ENCODE peak calls at places on chromosomes 3 and 15, in eight cellular contexts. One of them, this sample, is unnamed. For H3K4me1 and H3K36me3, the result is how much of the 10 kb centered on the place peaks cover.

GRCh38 chr3:65412591-65412990 is 626.1 kb downstream of the MAGI1 start:
- DNase-seq in RWPE2: no peak
- DNase-seq in spleen: no peak
- DNase-seq in heart left ventricle: peak
- DNase-seq in Panc1: no peak
- DNase-seq in CD8-positive, alpha-beta T cell: no peak
- DNase-seq in CD8-positive, alpha-beta memory T cell: no peak
- DNase-seq in CD4-positive, CD25-positive, alpha-beta regulatory T cell: no peak
- DNase-seq in this sample: no peak

GRCh38 chr3:116474356-116475200 is 29.3 kb upstream of the LSAMP start:
- DNase-seq in RWPE2: no peak
- DNase-seq in Panc1: no peak
- DNase-seq in heart left ventricle: no peak
- DNase-seq in CD8-positive, alpha-beta memory T cell: no peak
- DNase-seq in CD4-positive, CD25-positive, alpha-beta regulatory T cell: no peak
- DNase-seq in CD8-positive, alpha-beta T cell: no peak
- DNase-seq in spleen: no peak
- DNase-seq in this sample: no peak

GRCh38 chr3:99659032-99659431 is 20.6 kb downstream of the COL8A1 start:
- DNase-seq in CD4-positive, CD25-positive, alpha-beta regulatory T cell: no peak
- DNase-seq in Panc1: no peak
- DNase-seq in CD8-positive, alpha-beta T cell: no peak
- DNase-seq in spleen: no peak
- DNase-seq in heart left ventricle: peak
- DNase-seq in CD8-positive, alpha-beta memory T cell: no peak
- DNase-seq in RWPE2: peak
- DNase-seq in this sample: peak

GRCh38 chr15:62899090-62899493 is 143.5 kb upstream of the TPM1 start:
- DNase-seq in CD4-positive, CD25-positive, alpha-beta regulatory T cell: no peak
- DNase-seq in heart left ventricle: peak
- DNase-seq in CD8-positive, alpha-beta T cell: no peak
- DNase-seq in spleen: no peak
- DNase-seq in Panc1: no peak
- DNase-seq in RWPE2: no peak
- DNase-seq in CD8-positive, alpha-beta memory T cell: no peak
- DNase-seq in this sample: no peak

GRCh38 chr15:28129261-28129848 is 30.2 kb upstream of the OCA2 start:
- DNase-seq in RWPE2: peak
- DNase-seq in spleen: no peak
- DNase-seq in CD8-positive, alpha-beta memory T cell: no peak
- DNase-seq in CD8-positive, alpha-beta T cell: no peak
- DNase-seq in heart left ventricle: no peak
- DNase-seq in Panc1: no peak
- DNase-seq in CD4-positive, CD25-positive, alpha-beta regulatory T cell: no peak
- DNase-seq in this sample: no peak

GRCh38 chr3:185115371-185115770 is 37.5 kb downstream of the C3orf70 start:
- DNase-seq in heart left ventricle: no peak
- DNase-seq in RWPE2: no peak
- DNase-seq in spleen: no peak
- DNase-seq in Panc1: no peak
- DNase-seq in CD4-positive, CD25-positive, alpha-beta regulatory T cell: no peak
- DNase-seq in CD8-positive, alpha-beta T cell: no peak
- DNase-seq in CD8-positive, alpha-beta memory T cell: no peak
- DNase-seq in this sample: no peak

GRCh38 chr15:29278436-29279099 is 8.9 kb upstream of the NSMCE3 start:
- DNase-seq in spleen: no peak
- DNase-seq in RWPE2: no peak
- DNase-seq in heart left ventricle: no peak
- DNase-seq in CD4-positive, CD25-positive, alpha-beta regulatory T cell: no peak
- DNase-seq in CD8-positive, alpha-beta memory T cell: no peak
- DNase-seq in CD8-positive, alpha-beta T cell: no peak
- DNase-seq in Panc1: no peak
- DNase-seq in this sample: no peak

GRCh38 chr15:90750186-90750585 is 33.0 kb downstream of the BLM start:
- DNase-seq in Panc1: no peak
- DNase-seq in CD8-positive, alpha-beta memory T cell: no peak
- DNase-seq in spleen: no peak
- DNase-seq in heart left ventricle: no peak
- DNase-seq in RWPE2: no peak
- DNase-seq in CD4-positive, CD25-positive, alpha-beta regulatory T cell: peak
- DNase-seq in CD8-positive, alpha-beta T cell: no peak
- DNase-seq in this sample: no peak

GRCh38 chr3:127079211-127079610 is 96.3 kb downstream of the PLXNA1 start:
- DNase-seq in CD8-positive, alpha-beta memory T cell: no peak
- DNase-seq in CD8-positive, alpha-beta T cell: no peak
- DNase-seq in CD4-positive, CD25-positive, alpha-beta regulatory T cell: no peak
- DNase-seq in RWPE2: no peak
- DNase-seq in heart left ventricle: no peak
- DNase-seq in Panc1: no peak
- DNase-seq in spleen: peak
- DNase-seq in this sample: peak

GRCh38 chr15:59290311-59291213 is 82.1 kb downstream of the MYO1E start:
- DNase-seq in heart left ventricle: no peak
- DNase-seq in CD4-positive, CD25-positive, alpha-beta regulatory T cell: no peak
- DNase-seq in CD8-positive, alpha-beta T cell: no peak
- DNase-seq in RWPE2: no peak
- DNase-seq in spleen: no peak
- DNase-seq in CD8-positive, alpha-beta memory T cell: no peak
- DNase-seq in Panc1: no peak
- DNase-seq in this sample: no peak

GRCh38 chr15:74380361-74381189 is 13.1 kb upstream of the CYP11A1 start:
- DNase-seq in CD8-positive, alpha-beta T cell: no peak
- DNase-seq in spleen: peak
- DNase-seq in Panc1: no peak
- DNase-seq in CD8-positive, alpha-beta memory T cell: no peak
- DNase-seq in heart left ventricle: no peak
- DNase-seq in CD4-positive, CD25-positive, alpha-beta regulatory T cell: no peak
- DNase-seq in RWPE2: no peak
- DNase-seq in this sample: no peak

GRCh38 chr3:179676081-179676480 is 23.2 kb downstream of the USP13 start:
- DNase-seq in Panc1: no peak
- DNase-seq in CD8-positive, alpha-beta memory T cell: no peak
- DNase-seq in CD8-positive, alpha-beta T cell: no peak
- DNase-seq in heart left ventricle: no peak
- DNase-seq in CD4-positive, CD25-positive, alpha-beta regulatory T cell: no peak
- DNase-seq in RWPE2: no peak
- DNase-seq in spleen: no peak
- DNase-seq in this sample: no peak

GRCh38 chr3:189188466-189188865 is 16.7 kb downstream of the TPRG1 start:
- DNase-seq in CD4-positive, CD25-positive, alpha-beta regulatory T cell: no peak
- DNase-seq in CD8-positive, alpha-beta T cell: no peak
- DNase-seq in RWPE2: no peak
- DNase-seq in heart left ventricle: no peak
- DNase-seq in spleen: no peak
- DNase-seq in Panc1: no peak
- DNase-seq in CD8-positive, alpha-beta memory T cell: no peak
- DNase-seq in this sample: no peak

GRCh38 chr15:68583321-68583720 is 4.5 kb downstream of the CORO2B start:
- DNase-seq in heart left ventricle: no peak
- DNase-seq in CD4-positive, CD25-positive, alpha-beta regulatory T cell: no peak
- DNase-seq in CD8-positive, alpha-beta memory T cell: no peak
- DNase-seq in Panc1: no peak
- DNase-seq in spleen: peak
- DNase-seq in RWPE2: no peak
- DNase-seq in CD8-positive, alpha-beta T cell: no peak
- DNase-seq in this sample: no peak
- H3K4me1 ChIP-seq in heart left ventricle: under half
- H3K4me1 ChIP-seq in CD4-positive, CD25-positive, alpha-beta regulatory T cell: under half
- H3K4me1 ChIP-seq in CD8-positive, alpha-beta memory T cell: under half
- H3K4me1 ChIP-seq in Panc1: under half
- H3K4me1 ChIP-seq in spleen: under half
- H3K4me1 ChIP-seq in RWPE2: under half
- H3K4me1 ChIP-seq in CD8-positive, alpha-beta T cell: under half
- H3K4me1 ChIP-seq in this sample: under half

DNA sequence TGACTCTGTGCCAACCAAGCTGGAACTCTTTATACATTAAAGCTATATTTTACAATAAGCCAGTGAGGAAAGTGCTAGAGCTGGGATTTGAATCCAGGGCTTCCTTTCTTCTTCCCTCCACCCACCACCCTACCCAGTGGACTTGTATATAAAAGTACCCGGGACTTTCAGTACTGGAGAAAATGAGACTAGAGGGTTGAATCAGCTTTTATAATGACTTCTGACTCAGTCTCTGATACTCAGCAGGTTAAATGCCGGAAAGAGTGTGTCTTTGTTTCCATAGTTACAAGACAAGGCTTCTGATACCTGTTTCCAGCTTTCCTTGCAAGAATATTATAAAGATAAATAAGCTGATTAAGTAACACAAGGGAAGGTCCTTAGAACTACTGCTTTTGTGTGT is 80.9 kb downstream of the FRMD4B start:
- DNase-seq in spleen: no peak
- DNase-seq in Panc1: no peak
- DNase-seq in RWPE2: no peak
- DNase-seq in CD4-positive, CD25-positive, alpha-beta regulatory T cell: peak
- DNase-seq in CD8-positive, alpha-beta T cell: no peak
- DNase-seq in CD8-positive, alpha-beta memory T cell: no peak
- DNase-seq in heart left ventricle: no peak
- DNase-seq in this sample: no peak
- H3K27ac ChIP-seq in spleen: no peak
- H3K27ac ChIP-seq in Panc1: no peak
- H3K27ac ChIP-seq in RWPE2: no peak
- H3K27ac ChIP-seq in CD4-positive, CD25-positive, alpha-beta regulatory T cell: no peak
- H3K27ac ChIP-seq in CD8-positive, alpha-beta T cell: no peak
- H3K27ac ChIP-seq in CD8-positive, alpha-beta memory T cell: no peak
- H3K27ac ChIP-seq in heart left ventricle: no peak
- H3K27ac ChIP-seq in this sample: no peak

GRCh38 chr15:72203507-72203837 is 5.9 kb upstream of the GRAMD2A start:
- DNase-seq in heart left ventricle: peak
- DNase-seq in RWPE2: peak
- DNase-seq in CD4-positive, CD25-positive, alpha-beta regulatory T cell: no peak
- DNase-seq in Panc1: no peak
- DNase-seq in CD8-positive, alpha-beta memory T cell: no peak
- DNase-seq in spleen: no peak
- DNase-seq in CD8-positive, alpha-beta T cell: no peak
- DNase-seq in this sample: peak
- H3K36me3 ChIP-seq in heart left ventricle: under half
- H3K36me3 ChIP-seq in RWPE2: half or more
- H3K36me3 ChIP-seq in CD4-positive, CD25-positive, alpha-beta regulatory T cell: half or more
- H3K36me3 ChIP-seq in Panc1: half or more
- H3K36me3 ChIP-seq in CD8-positive, alpha-beta memory T cell: half or more
- H3K36me3 ChIP-seq in spleen: half or more
- H3K36me3 ChIP-seq in CD8-positive, alpha-beta T cell: half or more
- H3K36me3 ChIP-seq in this sample: under half

GRCh38 chr3:140143670-140144069 is 208.7 kb downstream of the CLSTN2 start:
- DNase-seq in CD8-positive, alpha-beta T cell: no peak
- DNase-seq in spleen: no peak
- DNase-seq in CD8-positive, alpha-beta memory T cell: no peak
- DNase-seq in RWPE2: no peak
- DNase-seq in Panc1: no peak
- DNase-seq in CD4-positive, CD25-positive, alpha-beta regulatory T cell: no peak
- DNase-seq in heart left ventricle: no peak
- DNase-seq in this sample: no peak
- H3K4me1 ChIP-seq in CD8-positive, alpha-beta T cell: under half
- H3K4me1 ChIP-seq in spleen: under half
- H3K4me1 ChIP-seq in CD8-positive, alpha-beta memory T cell: under half
- H3K4me1 ChIP-seq in RWPE2: under half
- H3K4me1 ChIP-seq in Panc1: under half
- H3K4me1 ChIP-seq in CD4-positive, CD25-positive, alpha-beta regulatory T cell: under half
- H3K4me1 ChIP-seq in heart left ventricle: under half
- H3K4me1 ChIP-seq in this sample: under half

DNA sequence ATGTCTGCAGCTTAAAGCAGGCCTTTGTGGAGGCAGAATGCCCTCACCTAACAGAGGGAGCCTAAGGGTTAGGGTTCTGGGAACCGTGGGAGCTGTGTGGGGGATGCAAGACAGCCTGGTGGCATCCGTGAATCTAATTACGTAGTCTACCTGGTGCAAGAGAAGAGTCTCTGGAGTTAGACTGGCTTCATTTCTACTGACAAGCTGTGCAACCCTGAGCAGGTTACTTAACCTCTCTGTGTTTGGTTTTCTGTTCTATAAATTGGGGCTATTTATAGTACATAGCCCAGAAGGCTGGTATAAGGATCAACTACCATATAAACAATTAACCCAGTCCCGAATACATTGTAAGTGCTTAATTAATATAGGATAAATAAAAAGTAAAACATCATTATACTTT is 8.3 kb downstream of the TNFAIP8L3 start:
- DNase-seq in heart left ventricle: no peak
- DNase-seq in CD4-positive, CD25-positive, alpha-beta regulatory T cell: no peak
- DNase-seq in CD8-positive, alpha-beta memory T cell: no peak
- DNase-seq in RWPE2: no peak
- DNase-seq in spleen: no peak
- DNase-seq in CD8-positive, alpha-beta T cell: no peak
- DNase-seq in Panc1: no peak
- DNase-seq in this sample: no peak
- H3K27ac ChIP-seq in heart left ventricle: no peak
- H3K27ac ChIP-seq in CD4-positive, CD25-positive, alpha-beta regulatory T cell: no peak
- H3K27ac ChIP-seq in CD8-positive, alpha-beta memory T cell: no peak
- H3K27ac ChIP-seq in RWPE2: no peak
- H3K27ac ChIP-seq in spleen: no peak
- H3K27ac ChIP-seq in CD8-positive, alpha-beta T cell: no peak
- H3K27ac ChIP-seq in Panc1: no peak
- H3K27ac ChIP-seq in this sample: peak

DNA sequence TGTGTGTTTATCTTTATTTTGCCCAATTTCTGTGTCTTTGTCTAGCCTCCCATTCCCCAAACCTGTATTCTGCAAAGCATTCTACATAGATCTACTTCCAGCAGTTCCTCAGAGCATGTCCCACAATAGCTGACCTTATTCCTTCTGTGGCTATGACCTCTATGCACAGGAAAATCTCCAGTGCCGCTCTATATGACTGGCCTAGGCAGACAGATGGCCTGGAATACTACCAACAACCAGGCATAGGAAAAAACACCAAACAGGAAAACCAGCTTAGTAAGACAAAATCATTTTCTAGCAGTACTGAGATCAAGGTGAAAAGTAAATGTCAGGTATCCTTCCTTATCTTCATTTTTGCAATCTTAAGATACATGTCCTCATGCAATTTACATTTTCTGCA is 1115.0 kb downstream of the IGSF11 start:
- DNase-seq in CD8-positive, alpha-beta T cell: no peak
- DNase-seq in CD8-positive, alpha-beta memory T cell: no peak
- DNase-seq in Panc1: no peak
- DNase-seq in spleen: no peak
- DNase-seq in CD4-positive, CD25-positive, alpha-beta regulatory T cell: no peak
- DNase-seq in RWPE2: no peak
- DNase-seq in heart left ventricle: no peak
- DNase-seq in this sample: no peak
- H3K36me3 ChIP-seq in CD8-positive, alpha-beta T cell: under half
- H3K36me3 ChIP-seq in CD8-positive, alpha-beta memory T cell: under half
- H3K36me3 ChIP-seq in Panc1: under half
- H3K36me3 ChIP-seq in spleen: under half
- H3K36me3 ChIP-seq in CD4-positive, CD25-positive, alpha-beta regulatory T cell: under half
- H3K36me3 ChIP-seq in RWPE2: under half
- H3K36me3 ChIP-seq in heart left ventricle: under half
- H3K36me3 ChIP-seq in this sample: under half

This sample was measured in aorta.